ENCODE peak calls at places on chromosome 22, in nine cellular contexts. One of them, this sample, is unnamed.

GRCh38 chr22:27487600-27488450 is 313.7 kb downstream of the MN1 start:
- DNase-seq in AG09309: no peak
- DNase-seq in astrocyte: peak; percentile 70
- DNase-seq in WTC11: no peak
- DNase-seq in mucosa of descending colon: peak; percentile 37
- DNase-seq in fibroblast of lung: peak; percentile 52
- DNase-seq in hepatocyte: peak; percentile 69
- DNase-seq in CD8-positive, alpha-beta T cell: no peak
- DNase-seq in cardiac fibroblast: peak; percentile 63
- DNase-seq in this sample: no peak

GRCh38 chr22:23903328-23903971 is 9.3 kb downstream of the MIF start:
- DNase-seq in AG09309: no peak
- DNase-seq in astrocyte: peak; percentile 18
- DNase-seq in WTC11: no peak
- DNase-seq in mucosa of descending colon: no peak
- DNase-seq in fibroblast of lung: no peak
- DNase-seq in hepatocyte: no peak
- DNase-seq in CD8-positive, alpha-beta T cell: no peak
- DNase-seq in cardiac fibroblast: no peak
- DNase-seq in this sample: no peak

GRCh38 chr22:32591620-32592019 is 117.0 kb downstream of the FBXO7 start:
- DNase-seq in AG09309: peak; percentile 96
- DNase-seq in astrocyte: peak; percentile 96
- DNase-seq in WTC11: no peak
- DNase-seq in mucosa of descending colon: no peak
- DNase-seq in fibroblast of lung: peak; percentile 80
- DNase-seq in hepatocyte: no peak
- DNase-seq in CD8-positive, alpha-beta T cell: no peak
- DNase-seq in cardiac fibroblast: peak; percentile 16
- DNase-seq in this sample: no peak

GRCh38 chr22:31891366-31892079 is 52.8 kb upstream of the YWHAH start:
- DNase-seq in AG09309: peak; percentile 44
- DNase-seq in astrocyte: peak; percentile 79
- DNase-seq in WTC11: no peak
- DNase-seq in mucosa of descending colon: no peak
- DNase-seq in fibroblast of lung: no peak
- DNase-seq in hepatocyte: no peak
- DNase-seq in CD8-positive, alpha-beta T cell: no peak
- DNase-seq in cardiac fibroblast: no peak
- DNase-seq in this sample: no peak

GRCh38 chr22:26536056-26536761 is 23.9 kb upstream of the TFIP11 start:
- DNase-seq in AG09309: no peak
- DNase-seq in astrocyte: no peak
- DNase-seq in WTC11: no peak
- DNase-seq in mucosa of descending colon: no peak
- DNase-seq in fibroblast of lung: no peak
- DNase-seq in hepatocyte: no peak
- DNase-seq in CD8-positive, alpha-beta T cell: no peak
- DNase-seq in cardiac fibroblast: no peak
- DNase-seq in this sample: no peak

GRCh38 chr22:31302021-31302420 is 9.7 kb upstream of the PIK3IP1 start:
- DNase-seq in AG09309: no peak
- DNase-seq in astrocyte: no peak
- DNase-seq in WTC11: no peak
- DNase-seq in mucosa of descending colon: no peak
- DNase-seq in fibroblast of lung: no peak
- DNase-seq in hepatocyte: no peak
- DNase-seq in CD8-positive, alpha-beta T cell: no peak
- DNase-seq in cardiac fibroblast: no peak
- DNase-seq in this sample: no peak

GRCh38 chr22:17501679-17502285 is 61.5 kb upstream of the SLC25A18 start:
- DNase-seq in AG09309: peak; percentile 20
- DNase-seq in astrocyte: peak; percentile 46
- DNase-seq in WTC11: no peak
- DNase-seq in mucosa of descending colon: no peak
- DNase-seq in fibroblast of lung: peak; percentile 86
- DNase-seq in hepatocyte: peak; percentile 76
- DNase-seq in CD8-positive, alpha-beta T cell: no peak
- DNase-seq in cardiac fibroblast: peak; percentile 88
- DNase-seq in this sample: peak; percentile 37

GRCh38 chr22:19197997-19198865 is 19.7 kb upstream of the SLC25A1 start:
- DNase-seq in AG09309: no peak
- DNase-seq in astrocyte: no peak
- DNase-seq in WTC11: no peak
- DNase-seq in mucosa of descending colon: no peak
- DNase-seq in fibroblast of lung: no peak
- DNase-seq in hepatocyte: no peak
- DNase-seq in CD8-positive, alpha-beta T cell: no peak
- DNase-seq in cardiac fibroblast: no peak
- DNase-seq in this sample: no peak

GRCh38 chr22:39800790-39801540 is 92.6 kb downstream of the ENTHD1 start:
- DNase-seq in AG09309: no peak
- DNase-seq in astrocyte: no peak
- DNase-seq in WTC11: no peak
- DNase-seq in mucosa of descending colon: no peak
- DNase-seq in fibroblast of lung: no peak
- DNase-seq in hepatocyte: peak; percentile 16
- DNase-seq in CD8-positive, alpha-beta T cell: no peak
- DNase-seq in cardiac fibroblast: no peak
- DNase-seq in this sample: no peak

GRCh38 chr22:50561401-50562074 is 1.2 kb downstream of the SYCE3 start:
- DNase-seq in AG09309: no peak
- DNase-seq in astrocyte: no peak
- DNase-seq in WTC11: no peak
- DNase-seq in mucosa of descending colon: no peak
- DNase-seq in fibroblast of lung: no peak
- DNase-seq in hepatocyte: no peak
- DNase-seq in CD8-positive, alpha-beta T cell: no peak
- DNase-seq in cardiac fibroblast: no peak
- DNase-seq in this sample: no peak

GRCh38 chr22:19400881-19401280 is 30.7 kb downstream of the HIRA start:
- DNase-seq in AG09309: no peak
- DNase-seq in astrocyte: no peak
- DNase-seq in WTC11: no peak
- DNase-seq in mucosa of descending colon: no peak
- DNase-seq in fibroblast of lung: no peak
- DNase-seq in hepatocyte: no peak
- DNase-seq in CD8-positive, alpha-beta T cell: no peak
- DNase-seq in cardiac fibroblast: no peak
- DNase-seq in this sample: no peak

GRCh38 chr22:37019309-37020191 is at the start of the genes MPST and TST:
- DNase-seq in AG09309: no peak
- DNase-seq in astrocyte: peak; percentile 45
- DNase-seq in WTC11: peak; percentile 65
- DNase-seq in mucosa of descending colon: peak; percentile 89
- DNase-seq in fibroblast of lung: peak; percentile 62
- DNase-seq in hepatocyte: peak; percentile 89
- DNase-seq in CD8-positive, alpha-beta T cell: peak; percentile 17
- DNase-seq in cardiac fibroblast: peak; percentile 57
- DNase-seq in this sample: peak; percentile 40

GRCh38 chr22:38570841-38571364 is 920 bp upstream of the DMC1 start:
- DNase-seq in AG09309: no peak
- DNase-seq in astrocyte: no peak
- DNase-seq in WTC11: peak; percentile 48
- DNase-seq in mucosa of descending colon: peak; percentile 50
- DNase-seq in fibroblast of lung: no peak
- DNase-seq in hepatocyte: peak; percentile 54
- DNase-seq in CD8-positive, alpha-beta T cell: peak; percentile 46
- DNase-seq in cardiac fibroblast: peak; percentile 36
- DNase-seq in this sample: no peak
- TF ChIP-seq CTCF in AG09309: no peak
- TF ChIP-seq CTCF in astrocyte: no peak
- TF ChIP-seq CTCF in WTC11: no peak
- TF ChIP-seq CTCF in mucosa of descending colon: no peak
- TF ChIP-seq CTCF in fibroblast of lung: peak; percentile 18
- TF ChIP-seq CTCF in hepatocyte: peak; percentile 3
- TF ChIP-seq CTCF in CD8-positive, alpha-beta T cell: no peak
- TF ChIP-seq CTCF in cardiac fibroblast: peak; percentile 3
- TF ChIP-seq CTCF in this sample: no peak

GRCh38 chr22:30298005-30298701 is 8.8 kb upstream of the CASTOR1 start:
- DNase-seq in AG09309: no peak
- DNase-seq in astrocyte: no peak
- DNase-seq in WTC11: no peak
- DNase-seq in mucosa of descending colon: peak; percentile 60
- DNase-seq in fibroblast of lung: no peak
- DNase-seq in hepatocyte: peak; percentile 58
- DNase-seq in CD8-positive, alpha-beta T cell: no peak
- DNase-seq in cardiac fibroblast: no peak
- DNase-seq in this sample: no peak
- TF ChIP-seq CTCF in AG09309: no peak
- TF ChIP-seq CTCF in astrocyte: no peak
- TF ChIP-seq CTCF in WTC11: no peak
- TF ChIP-seq CTCF in mucosa of descending colon: no peak
- TF ChIP-seq CTCF in fibroblast of lung: no peak
- TF ChIP-seq CTCF in hepatocyte: no peak
- TF ChIP-seq CTCF in CD8-positive, alpha-beta T cell: no peak
- TF ChIP-seq CTCF in cardiac fibroblast: no peak
- TF ChIP-seq CTCF in this sample: no peak

GRCh38 chr22:43707650-43708049 is 104.5 kb downstream of the EFCAB6 start:
- DNase-seq in AG09309: no peak
- DNase-seq in astrocyte: no peak
- DNase-seq in WTC11: no peak
- DNase-seq in mucosa of descending colon: no peak
- DNase-seq in fibroblast of lung: no peak
- DNase-seq in hepatocyte: no peak
- DNase-seq in CD8-positive, alpha-beta T cell: no peak
- DNase-seq in cardiac fibroblast: peak; percentile 11
- DNase-seq in this sample: no peak

GRCh38 chr22:43706151-43706550 is 106.0 kb downstream of the EFCAB6 start:
- DNase-seq in AG09309: no peak
- DNase-seq in astrocyte: no peak
- DNase-seq in WTC11: peak; percentile 25
- DNase-seq in mucosa of descending colon: no peak
- DNase-seq in fibroblast of lung: no peak
- DNase-seq in hepatocyte: no peak
- DNase-seq in CD8-positive, alpha-beta T cell: no peak
- DNase-seq in cardiac fibroblast: no peak
- DNase-seq in this sample: no peak

GRCh38 chr22:43711681-43712080 is 100.4 kb downstream of the EFCAB6 start:
- DNase-seq in AG09309: no peak
- DNase-seq in astrocyte: no peak
- DNase-seq in WTC11: no peak
- DNase-seq in mucosa of descending colon: no peak
- DNase-seq in fibroblast of lung: no peak
- DNase-seq in hepatocyte: no peak
- DNase-seq in CD8-positive, alpha-beta T cell: no peak
- DNase-seq in cardiac fibroblast: no peak
- DNase-seq in this sample: no peak

GRCh38 chr22:43704051-43704450 is 108.1 kb downstream of the EFCAB6 start:
- DNase-seq in AG09309: no peak
- DNase-seq in astrocyte: no peak
- DNase-seq in WTC11: no peak
- DNase-seq in mucosa of descending colon: no peak
- DNase-seq in fibroblast of lung: no peak
- DNase-seq in hepatocyte: no peak
- DNase-seq in CD8-positive, alpha-beta T cell: no peak
- DNase-seq in cardiac fibroblast: no peak
- DNase-seq in this sample: no peak

DNA sequence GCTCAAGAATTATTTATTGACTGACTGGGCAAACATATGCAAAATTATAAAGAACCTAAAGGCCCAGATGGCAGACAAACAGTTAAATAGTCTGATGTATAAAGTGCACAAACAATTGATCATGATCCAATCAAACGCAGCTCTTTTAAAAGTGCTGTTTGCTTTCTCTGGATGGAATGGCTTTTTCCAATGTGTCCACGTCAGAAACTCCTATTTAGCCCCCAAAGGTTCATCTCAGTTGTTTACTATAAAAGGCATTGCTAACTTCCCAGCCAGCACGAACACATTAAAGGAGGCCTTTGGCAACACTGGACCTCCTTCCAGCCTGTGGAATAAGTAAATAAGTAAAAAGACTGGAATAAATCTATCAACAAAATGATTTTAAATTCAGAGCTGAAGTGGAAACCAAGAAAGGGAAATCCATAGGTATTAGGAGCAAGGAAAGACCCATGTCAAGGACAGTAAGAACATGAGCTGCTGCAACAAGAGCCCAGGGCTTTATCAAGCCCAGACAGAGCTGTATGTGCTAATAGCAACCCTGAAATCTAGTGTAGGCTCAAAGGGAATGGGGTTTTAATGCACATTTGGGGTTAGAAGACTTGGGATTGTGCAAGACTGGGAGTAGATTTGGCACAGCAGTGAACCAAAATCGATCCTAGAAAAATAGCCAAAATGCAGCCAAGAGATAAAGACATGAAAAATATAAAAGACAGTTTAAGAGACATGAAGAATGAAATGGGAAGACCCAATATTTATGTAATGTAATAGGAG is 105.4 kb downstream of the EFCAB6 start:
- DNase-seq in AG09309: no peak
- DNase-seq in astrocyte: no peak
- DNase-seq in WTC11: no peak
- DNase-seq in mucosa of descending colon: no peak
- DNase-seq in fibroblast of lung: no peak
- DNase-seq in hepatocyte: no peak
- DNase-seq in CD8-positive, alpha-beta T cell: no peak
- DNase-seq in cardiac fibroblast: no peak
- DNase-seq in this sample: no peak
- TF ChIP-seq CTCF in AG09309: no peak
- TF ChIP-seq CTCF in astrocyte: no peak
- TF ChIP-seq CTCF in WTC11: no peak
- TF ChIP-seq CTCF in mucosa of descending colon: no peak
- TF ChIP-seq CTCF in fibroblast of lung: no peak
- TF ChIP-seq CTCF in hepatocyte: no peak
- TF ChIP-seq CTCF in CD8-positive, alpha-beta T cell: no peak
- TF ChIP-seq CTCF in cardiac fibroblast: no peak
- TF ChIP-seq CTCF in this sample: no peak

DNA sequence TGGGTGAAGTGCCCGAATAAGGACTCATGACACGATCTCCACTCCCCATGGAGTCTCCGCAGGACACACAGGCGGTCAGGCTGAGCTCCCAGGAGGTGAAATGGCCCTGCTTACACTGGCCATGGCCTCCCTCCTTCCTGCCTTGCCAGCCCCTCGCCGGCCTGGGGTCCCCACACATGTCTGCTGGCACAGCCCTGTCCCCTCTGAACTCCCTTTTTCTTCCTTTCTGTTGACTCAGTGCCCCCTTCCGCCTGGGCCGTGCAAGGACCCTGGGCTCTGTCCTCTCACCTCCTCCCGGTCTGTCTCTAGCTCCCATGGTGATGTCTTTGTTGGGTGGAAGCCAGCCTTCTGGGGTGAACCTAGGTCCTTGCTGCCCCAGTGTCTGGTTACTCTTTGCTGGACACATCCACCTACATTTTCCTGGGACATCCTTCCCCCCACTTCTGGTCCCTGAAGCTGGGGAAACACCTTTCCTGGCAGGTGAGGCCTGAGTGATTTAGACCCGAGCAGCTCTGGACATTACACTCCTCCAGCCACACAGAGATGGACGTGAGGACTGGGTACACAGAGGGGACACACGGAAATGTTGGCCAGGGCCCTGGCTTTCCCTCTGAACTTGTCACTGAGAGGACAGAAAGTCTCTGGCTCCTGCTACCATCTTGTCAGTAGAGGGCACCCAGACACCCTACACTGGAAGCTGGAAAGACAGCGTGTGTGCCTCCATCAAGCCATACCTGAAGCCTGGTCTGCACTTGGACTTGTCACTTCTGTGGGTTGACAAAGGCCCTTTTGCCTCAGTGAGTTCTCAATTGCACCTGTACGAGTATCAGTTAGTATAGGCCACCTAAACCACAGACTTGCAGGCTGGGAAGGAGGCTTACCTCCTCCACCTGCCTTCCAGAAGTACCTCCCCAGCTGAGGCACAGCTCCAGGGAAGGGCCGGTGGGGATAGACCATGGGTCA is 864.3 kb downstream of the TBC1D22A start:
- DNase-seq in AG09309: no peak
- DNase-seq in astrocyte: no peak
- DNase-seq in WTC11: no peak
- DNase-seq in mucosa of descending colon: no peak
- DNase-seq in fibroblast of lung: no peak
- DNase-seq in hepatocyte: no peak
- DNase-seq in CD8-positive, alpha-beta T cell: no peak
- DNase-seq in cardiac fibroblast: no peak
- DNase-seq in this sample: no peak
- TF ChIP-seq CTCF in AG09309: no peak
- TF ChIP-seq CTCF in astrocyte: no peak
- TF ChIP-seq CTCF in WTC11: no peak
- TF ChIP-seq CTCF in mucosa of descending colon: no peak
- TF ChIP-seq CTCF in fibroblast of lung: no peak
- TF ChIP-seq CTCF in hepatocyte: no peak
- TF ChIP-seq CTCF in CD8-positive, alpha-beta T cell: no peak
- TF ChIP-seq CTCF in cardiac fibroblast: no peak
- TF ChIP-seq CTCF in this sample: no peak